ENCODE peak calls at places on chromosomes 12 and 14, in nine cellular contexts. U is stomach, W is PC-9, D is HL-60, P is heart left ventricle, G is MM.1S, R is adrenal gland, L is dorsolateral prefrontal cortex, Y is cardiac muscle cell. E is an unnamed sample. For H3K27me3, the result is how much of the 10 kb centered on the place peaks cover.

GRCh38 chr12:1297206-1297605 is 297.2 kb downstream of the FBXL14 start:
- DNase-seq in U (no peak), W (no peak), D (no peak), P (no peak), G (no peak), R (no peak), L (no peak), Y (no peak), E (no peak)

GRCh38 chr12:130367523-130367922 is 29.8 kb downstream of the PIWIL1 start:
- DNase-seq in U (no peak), W (no peak), D (no peak), P (no peak), G (no peak), R (no peak), L (no peak), Y (no peak), E (no peak)

GRCh38 chr14:65469903-65470302 is 57.4 kb downstream of the FUT8 start:
- DNase-seq in U (no peak), W (no peak), D (no peak), P (no peak), G (no peak), R (no peak), L (no peak), Y (no peak), E (no peak)

GRCh38 chr12:111546758-111547383 is 52.2 kb downstream of the ATXN2 start:
- DNase-seq in U (no peak), W (no peak), D (no peak), P (no peak), G (no peak), R (no peak), L (no peak), Y (no peak), E (no peak)

GRCh38 chr14:29442720-29443119 is 484.9 kb downstream of the PRKD1 start:
- DNase-seq in U (no peak), W (no peak), D (no peak), P (no peak), G (peak), R (no peak), L (no peak), Y (peak), E (no peak)

GRCh38 chr12:108622425-108622824 is 11.3 kb downstream of the SELPLG start:
- DNase-seq in U (no peak), W (no peak), D (peak), P (no peak), G (no peak), R (no peak), L (no peak), Y (peak), E (no peak)

GRCh38 chr14:59362533-59362932 is 102.6 kb downstream of the GPR135 start:
- DNase-seq in U (no peak), W (no peak), D (no peak), P (no peak), G (no peak), R (no peak), L (no peak), Y (peak), E (no peak)

GRCh38 chr12:116697305-116698130 is 40.4 kb downstream of the SPRING1 start:
- DNase-seq in U (peak), W (peak), D (peak), P (peak), G (no peak), R (peak), L (no peak), Y (peak), E (no peak)

GRCh38 chr12:52906049-52906645 is 1.3 kb upstream of the KRT8 start:
- DNase-seq in U (no peak), W (peak), D (no peak), P (no peak), G (no peak), R (no peak), L (no peak), Y (no peak), E (no peak)

GRCh38 chr12:30836656-30837445 is 82.1 kb upstream of the CAPRIN2 start:
- DNase-seq in U (no peak), W (no peak), D (no peak), P (no peak), G (no peak), R (no peak), L (no peak), Y (no peak), E (no peak)

GRCh38 chr12:113222730-113223531 is 1.7 kb downstream of the TPCN1 start:
- DNase-seq in U (peak), W (no peak), D (peak), P (peak), G (no peak), R (no peak), L (no peak), Y (peak), E (peak)

GRCh38 chr12:116466536-116466935 is 92.6 kb upstream of the MAP1LC3B2 start:
- DNase-seq in U (no peak), W (no peak), D (peak), P (no peak), G (no peak), R (no peak), L (no peak), Y (peak), E (no peak)

GRCh38 chr12:12008931-12009611 is 61.7 kb upstream of the BCL2L14 start:
- DNase-seq in U (no peak), W (peak), D (peak), P (no peak), G (no peak), R (no peak), L (no peak), Y (peak), E (peak)

GRCh38 chr14:33408291-33408690 is 469.6 kb downstream of the NPAS3 start:
- DNase-seq in U (no peak), W (no peak), D (no peak), P (no peak), G (no peak), R (no peak), L (no peak), Y (no peak), E (no peak)

GRCh38 chr12:129195081-129195480 is 341.8 kb downstream of the GLT1D1 start:
- DNase-seq in U (no peak), W (no peak), D (no peak), P (no peak), G (no peak), R (no peak), L (no peak), Y (no peak), E (no peak)

GRCh38 chr12:29346764-29347421 is 34.1 kb downstream of the ERGIC2 start:
- DNase-seq in U (no peak), W (no peak), D (no peak), P (no peak), G (no peak), R (no peak), L (no peak), Y (peak), E (no peak)

GRCh38 chr12:25852792-25853191 is 105.7 kb upstream of the RASSF8 start:
- DNase-seq in U (no peak), W (no peak), D (no peak), P (no peak), G (no peak), R (no peak), L (no peak), Y (peak), E (no peak)

GRCh38 chr12:2264622-2265306 is 212.0 kb downstream of the CACNA1C start:
- DNase-seq in U (no peak), W (no peak), D (no peak), P (no peak), G (no peak), R (no peak), L (no peak), Y (peak), E (no peak)

GRCh38 chr14:63988579-63988978 is 135.8 kb downstream of the SYNE2 start:
- DNase-seq in U (no peak), W (no peak), D (no peak), P (no peak), G (no peak), R (no peak), L (no peak), Y (no peak), E (no peak)

GRCh38 chr12:27785882-27786570 is 6.0 kb upstream of the MANSC4 start:
- DNase-seq in U (no peak), W (no peak), D (peak), P (no peak), G (no peak), R (no peak), L (no peak), Y (peak), E (no peak)

GRCh38 chr14:41446008-41446407 is 160.7 kb upstream of the LRFN5 start:
- DNase-seq in U (no peak), W (no peak), D (no peak), P (no peak), G (no peak), R (no peak), L (no peak), Y (no peak), E (no peak)

GRCh38 chr14:64549805-64550538 is at the start of gene PPP1R36:
- DNase-seq in U (peak), W (peak), D (peak), P (peak), G (no peak), R (peak), L (no peak), Y (no peak), E (peak)

GRCh38 chr12:55698241-55698955 is 9.3 kb downstream of the ITGA7 start:
- DNase-seq in U (no peak), W (no peak), D (no peak), P (no peak), G (no peak), R (no peak), L (no peak), Y (no peak), E (no peak)

GRCh38 chr12:50980545-50980944 is 28.2 kb downstream of the HIGD1C start:
- DNase-seq in U (no peak), W (no peak), D (no peak), P (no peak), G (no peak), R (no peak), L (no peak), Y (no peak), E (no peak)

GRCh38 chr14:68513137-68513536 is 279.7 kb downstream of the ZFP36L1 start:
- DNase-seq in U (no peak), W (no peak), D (no peak), P (no peak), G (no peak), R (no peak), L (no peak), Y (no peak), E (no peak)

GRCh38 chr12:47741340-47741703 is 16.0 kb upstream of the ENDOU start:
- DNase-seq in U (peak), W (peak), D (peak), P (peak), G (peak), R (peak), L (peak), Y (peak), E (peak)

GRCh38 chr12:27966870-27967269 is 5.7 kb downstream of the PTHLH start:
- DNase-seq in U (no peak), W (peak), D (no peak), P (no peak), G (no peak), R (no peak), L (no peak), Y (peak), E (no peak)

GRCh38 chr12:70427611-70428010 is 61.5 kb downstream of the KCNMB4 start:
- DNase-seq in U (no peak), W (no peak), D (no peak), P (no peak), G (no peak), R (no peak), L (no peak), Y (peak), E (no peak)

GRCh38 chr12:127761880-127762279 is 505.1 kb upstream of the TMEM132C start:
- DNase-seq in U (no peak), W (no peak), D (peak), P (no peak), G (no peak), R (no peak), L (peak), Y (no peak), E (no peak)

GRCh38 chr12:120249875-120250795 is 15.4 kb downstream of the PXN start:
- DNase-seq in U (no peak), W (no peak), D (peak), P (peak), G (no peak), R (no peak), L (no peak), Y (no peak), E (no peak)

GRCh38 chr12:111410229-111411186 is 4.8 kb downstream of the SH2B3 start:
- DNase-seq in U (no peak), W (no peak), D (no peak), P (peak), G (no peak), R (no peak), L (no peak), Y (peak), E (no peak)

GRCh38 chr14:56025191-56025590 is 93.0 kb upstream of the PELI2 start:
- DNase-seq in U (peak), W (no peak), D (no peak), P (no peak), G (no peak), R (no peak), L (no peak), Y (no peak), E (no peak)

GRCh38 chr12:111842556-111843396 is 748 bp downstream of the MAPKAPK5 start:
- DNase-seq in U (no peak), W (no peak), D (peak), P (no peak), G (peak), R (no peak), L (peak), Y (peak), E (no peak)

GRCh38 chr12:51862947-51863346 is 14.4 kb upstream of the FIGNL2 start:
- DNase-seq in U (no peak), W (no peak), D (no peak), P (no peak), G (no peak), R (no peak), L (no peak), Y (no peak), E (no peak)

GRCh38 chr14:104967144-104967413 is 11.1 kb downstream of the AHNAK2 start:
- DNase-seq in U (no peak), W (no peak), D (no peak), P (peak), G (no peak), R (no peak), L (no peak), Y (no peak), E (no peak)

GRCh38 chr14:68210729-68211299 is 391.2 kb downstream of the RAD51B start:
- DNase-seq in U (no peak), W (peak), D (peak), P (peak), G (peak), R (peak), L (no peak), Y (peak), E (peak)

GRCh38 chr14:24918822-24919221 is 131.1 kb downstream of the STXBP6 start:
- DNase-seq in U (no peak), W (no peak), D (no peak), P (no peak), G (no peak), R (no peak), L (no peak), Y (no peak), E (no peak)

GRCh38 chr14:103705158-103705523 is 10.1 kb downstream of the XRCC3 start:
- DNase-seq in U (peak), W (peak), D (no peak), P (no peak), G (no peak), R (no peak), L (no peak), Y (no peak), E (peak)

GRCh38 chr14:51554953-51555352 is 96.8 kb upstream of the FRMD6 start:
- DNase-seq in U (no peak), W (no peak), D (no peak), P (no peak), G (peak), R (no peak), L (no peak), Y (peak), E (no peak)
- TF ChIP-seq CTCF in U (no peak), W (no peak), D (no peak), P (no peak), G (peak), R (no peak), L (no peak), Y (no peak), E (no peak)

DNA sequence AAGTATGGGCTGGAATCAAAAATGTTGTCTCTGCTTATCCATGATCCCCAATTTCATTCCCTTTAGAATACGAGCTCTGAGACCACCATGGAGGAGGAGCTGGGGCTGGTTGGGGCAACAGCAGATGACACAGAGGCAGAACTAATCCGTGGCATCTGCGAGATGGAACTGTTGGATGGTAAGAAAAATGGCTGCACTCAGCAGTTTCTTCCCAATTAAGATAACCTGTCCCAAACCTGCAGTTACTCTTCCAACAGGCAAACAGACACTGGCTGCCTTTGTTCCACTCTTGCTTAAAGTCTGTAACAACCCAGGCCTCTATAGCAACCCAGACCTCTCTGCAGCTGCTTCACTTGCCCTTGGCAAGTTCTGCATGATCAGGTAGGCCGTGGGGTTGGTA is 6.6 kb upstream of the GAPDH start:
- DNase-seq in U (no peak), W (no peak), D (no peak), P (no peak), G (no peak), R (no peak), L (no peak), Y (no peak), E (no peak)
- H3K27ac ChIP-seq in U (no peak), W (no peak), D (no peak), P (no peak), G (no peak), R (no peak), L (no peak), Y (no peak), E (no peak)

GRCh38 chr14:100822921-100823320 is 3.0 kb upstream of the MEG3 start:
- DNase-seq in U (no peak), W (no peak), D (no peak), P (no peak), G (no peak), R (peak), L (no peak), Y (peak), E (no peak)

GRCh38 chr14:100824946-100825690 is 800 bp upstream of the MEG3 start:
- DNase-seq in U (no peak), W (no peak), D (no peak), P (no peak), G (no peak), R (no peak), L (no peak), Y (peak), E (no peak)

GRCh38 chr14:100823488-100823887 is 2.4 kb upstream of the MEG3 start:
- DNase-seq in U (no peak), W (no peak), D (no peak), P (no peak), G (no peak), R (no peak), L (no peak), Y (no peak), E (no peak)

GRCh38 chr14:100825691-100826331 is at the start of gene MEG3:
- DNase-seq in U (no peak), W (no peak), D (no peak), P (peak), G (no peak), R (peak), L (peak), Y (peak), E (no peak)

GRCh38 chr14:100824156-100824555 is 1.8 kb upstream of the MEG3 start:
- DNase-seq in U (no peak), W (no peak), D (no peak), P (peak), G (no peak), R (peak), L (peak), Y (peak), E (no peak)
- H3K27me3 ChIP-seq in U (under half), W (under half), D (under half), P (under half), G (under half), R (under half), L (under half), Y (under half), E (under half)

GRCh38 chr14:53409974-53410373 is 256.9 kb upstream of the DDHD1 start:
- DNase-seq in U (no peak), W (no peak), D (no peak), P (no peak), G (no peak), R (no peak), L (no peak), Y (no peak), E (no peak)

GRCh38 chr14:53411110-53411509 is 258.0 kb upstream of the DDHD1 start:
- DNase-seq in U (no peak), W (no peak), D (no peak), P (peak), G (no peak), R (no peak), L (no peak), Y (peak), E (no peak)

GRCh38 chr14:53408175-53408879 is 255.2 kb upstream of the DDHD1 start:
- DNase-seq in U (no peak), W (no peak), D (no peak), P (no peak), G (no peak), R (no peak), L (no peak), Y (no peak), E (no peak)

GRCh38 chr14:53409289-53409688 is 256.2 kb upstream of the DDHD1 start:
- DNase-seq in U (no peak), W (no peak), D (no peak), P (no peak), G (no peak), R (no peak), L (no peak), Y (no peak), E (no peak)

GRCh38 chr14:53412819-53413664 is 259.9 kb upstream of the DDHD1 start:
- DNase-seq in U (no peak), W (no peak), D (no peak), P (no peak), G (no peak), R (no peak), L (no peak), Y (peak), E (no peak)
- TF ChIP-seq CTCF in U (no peak), W (peak), D (peak), P (peak), G (peak), R (no peak), L (no peak), Y (peak), E (no peak)

DNA sequence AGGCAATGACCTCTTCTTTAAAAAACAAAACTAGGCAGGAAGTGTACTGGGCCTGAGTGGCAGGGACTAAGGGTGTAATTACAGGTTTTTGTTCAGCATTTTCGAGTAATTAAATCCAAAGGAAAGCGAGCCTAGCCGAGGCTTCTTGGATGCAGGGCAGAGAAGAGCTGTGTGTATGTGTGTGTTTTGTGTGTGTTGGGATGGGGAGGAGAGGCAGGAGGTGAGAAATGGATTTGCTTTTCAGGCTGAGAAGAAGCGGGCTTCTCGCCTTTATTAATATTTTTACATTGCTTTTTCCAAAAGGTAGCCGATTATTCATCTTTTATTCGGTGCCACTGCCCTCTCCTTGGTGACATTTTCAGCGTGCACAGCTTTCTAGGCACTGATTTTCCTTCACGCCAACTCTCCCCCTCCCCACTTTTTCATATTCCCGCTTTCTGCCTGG is 8.9 kb upstream of the IRF2BPL start:
- DNase-seq in U (no peak), W (no peak), D (no peak), P (no peak), G (no peak), R (no peak), L (no peak), Y (no peak), E (no peak)
- H3K27ac ChIP-seq in U (peak), W (peak), D (no peak), P (peak), G (peak), R (peak), L (peak), Y (peak), E (peak)

GRCh38 chr12:89353823-89354629 is 1.7 kb upstream of the DUSP6 start:
- DNase-seq in U (peak), W (peak), D (peak), P (peak), G (peak), R (peak), L (peak), Y (peak), E (peak)

GRCh38 chr12:89353188-89353822 is 1.0 kb upstream of the DUSP6 start:
- DNase-seq in U (peak), W (peak), D (peak), P (peak), G (peak), R (peak), L (peak), Y (peak), E (peak)

GRCh38 chr12:89352242-89352491 is 134 bp downstream of the DUSP6 start:
- DNase-seq in U (no peak), W (no peak), D (no peak), P (no peak), G (no peak), R (no peak), L (no peak), Y (no peak), E (no peak)

GRCh38 chr12:89351489-89352241 is 636 bp downstream of the DUSP6 start:
- DNase-seq in U (peak), W (peak), D (no peak), P (peak), G (peak), R (peak), L (peak), Y (peak), E (peak)

GRCh38 chr12:89352492-89353187 is at the start of gene DUSP6:
- DNase-seq in U (peak), W (peak), D (peak), P (peak), G (peak), R (peak), L (peak), Y (peak), E (peak)
- H3K27me3 ChIP-seq in U (under half), W (under half), D (under half), P (under half), G (under half), R (under half), L (under half), Y (under half), E (under half)

GRCh38 chr14:38208825-38209562 is 1.3 kb downstream of the SSTR1 start:
- DNase-seq in U (peak), W (peak), D (no peak), P (no peak), G (no peak), R (no peak), L (peak), Y (peak), E (no peak)
- TF ChIP-seq CTCF in U (no peak), W (no peak), D (no peak), P (peak), G (no peak), R (no peak), L (no peak), Y (peak), E (no peak)

GRCh38 chr14:75989134-75989533 is 3.6 kb downstream of the IFT43 start:
- DNase-seq in U (no peak), W (no peak), D (no peak), P (no peak), G (no peak), R (no peak), L (no peak), Y (peak), E (no peak)
- H3K27ac ChIP-seq in U (peak), W (no peak), D (no peak), P (peak), G (no peak), R (no peak), L (no peak), Y (no peak), E (peak)